ENCODE peak calls at places on chromosomes 5 and 9, in ten cellular contexts. B is fibroblast of lung, K is BE2C, Z is breast epithelium, N is ovary, D is upper lobe of left lung, P is DND-41, G is HFF-Myc, U is hepatocyte, Y is astrocyte. J is an unnamed sample.

GRCh38 chr9:36208521-36209253 is 18.0 kb downstream of the CLTA start:
- DNase-seq in Y (peak), U (no peak), Z (no peak), D (no peak), P (no peak), K (peak), N (no peak), G (no peak), B (peak), J (no peak)

GRCh38 chr5:54993318-54993717 is 7.9 kb upstream of the ESM1 start:
- DNase-seq in Y (peak), B (peak), K (no peak), G (no peak), Z (no peak), N (no peak), D (no peak), U (no peak), P (no peak), J (no peak)

GRCh38 chr5:124527220-124527991 is 219.0 kb downstream of the ZNF608 start:
- DNase-seq in Z (no peak), B (peak), K (no peak), N (peak), G (no peak), Y (peak), U (peak), D (no peak), P (no peak), J (no peak)

GRCh38 chr9:104286792-104287191 is 192.7 kb downstream of the SMC2 start:
- DNase-seq in K (no peak), P (no peak), Y (no peak), U (no peak), G (no peak), D (no peak), Z (no peak), B (no peak), N (no peak), J (no peak)

GRCh38 chr5:28726815-28727214 is 1688.4 kb upstream of the CDH9 start:
- DNase-seq in B (no peak), N (no peak), U (no peak), P (no peak), D (no peak), G (no peak), Y (no peak), Z (no peak), K (no peak), J (no peak)

GRCh38 chr5:149730620-149731331 is 666 bp downstream of the PPARGC1B start:
- DNase-seq in G (no peak), U (peak), Y (peak), B (peak), P (peak), K (peak), N (peak), D (peak), Z (peak), J (peak)

GRCh38 chr5:174336479-174336878 is 291.0 kb downstream of the NSG2 start:
- DNase-seq in D (no peak), Y (no peak), G (no peak), K (no peak), Z (no peak), B (no peak), N (no peak), P (no peak), U (no peak), J (no peak)

GRCh38 chr5:168655316-168655715 is 76.1 kb upstream of the PANK3 start:
- DNase-seq in K (no peak), P (no peak), G (no peak), D (no peak), Y (no peak), B (no peak), Z (no peak), U (no peak), N (no peak), J (no peak)

GRCh38 chr9:136741885-136742568 is 713 bp downstream of the LCN10 start:
- DNase-seq in G (no peak), B (no peak), Y (no peak), P (no peak), Z (no peak), D (peak), U (no peak), N (no peak), K (no peak), J (no peak)

GRCh38 chr9:137757613-137758029 is 120.0 kb upstream of the CACNA1B start:
- DNase-seq in G (peak), U (no peak), P (no peak), Y (peak), B (peak), D (no peak), K (no peak), Z (no peak), N (no peak), J (no peak)

GRCh38 chr5:160496784-160497183 is 75.1 kb downstream of the PTTG1 start:
- DNase-seq in Y (no peak), U (no peak), N (no peak), P (no peak), Z (no peak), D (no peak), G (no peak), B (no peak), K (no peak), J (no peak)

GRCh38 chr5:157350939-157351338 is 85.0 kb downstream of the CYFIP2 start:
- DNase-seq in N (no peak), G (no peak), Y (no peak), Z (no peak), K (no peak), D (no peak), P (no peak), U (no peak), B (no peak), J (no peak)

GRCh38 chr5:89053547-89053946 is 170.6 kb upstream of the MEF2C start:
- DNase-seq in Y (no peak), K (no peak), D (no peak), B (no peak), U (no peak), N (no peak), Z (no peak), G (no peak), P (no peak), J (no peak)

GRCh38 chr5:95858023-95858461 is 35.5 kb upstream of the GLRX start:
- DNase-seq in N (peak), D (no peak), Z (no peak), U (peak), Y (peak), G (no peak), P (no peak), B (peak), K (no peak), J (no peak)

GRCh38 chr9:76624381-76625048 is 139.7 kb upstream of the PCA3 start:
- DNase-seq in K (no peak), U (no peak), Y (no peak), P (no peak), D (no peak), N (no peak), B (no peak), G (no peak), Z (no peak), J (no peak)

GRCh38 chr9:97307091-97307490 is 368 bp upstream of the CCDC180 start:
- DNase-seq in U (peak), Z (peak), N (peak), P (no peak), D (peak), K (peak), G (peak), B (peak), Y (peak), J (no peak)

GRCh38 chr9:14146201-14146890 is 167.6 kb downstream of the NFIB start:
- DNase-seq in N (no peak), K (no peak), B (no peak), P (no peak), G (no peak), Y (no peak), Z (no peak), D (no peak), U (no peak), J (no peak)

GRCh38 chr9:93110400-93110855 is 14.4 kb downstream of the CARD19 start:
- DNase-seq in N (peak), Z (no peak), K (peak), P (no peak), U (no peak), D (peak), Y (no peak), B (no peak), G (no peak), J (no peak)

GRCh38 chr5:89297111-89297510 is 414.1 kb upstream of the MEF2C start:
- DNase-seq in K (no peak), G (no peak), N (no peak), P (no peak), Z (no peak), B (no peak), Y (no peak), D (no peak), U (no peak), J (no peak)

GRCh38 chr9:68546596-68547390 is 6.1 kb upstream of the TMEM252 start:
- DNase-seq in N (no peak), Z (no peak), Y (no peak), P (no peak), G (no peak), B (no peak), K (no peak), U (no peak), D (no peak), J (no peak)

GRCh38 chr9:86788456-86788855 is 158.8 kb downstream of the GAS1 start:
- DNase-seq in G (no peak), K (no peak), Y (no peak), D (no peak), U (no peak), N (no peak), P (no peak), B (peak), Z (no peak), J (no peak)

GRCh38 chr5:57455511-57455910 is 27.1 kb downstream of the ACTBL2 start:
- DNase-seq in G (no peak), Z (no peak), P (no peak), D (no peak), Y (no peak), K (no peak), N (no peak), U (no peak), B (no peak), J (no peak)

GRCh38 chr5:139704748-139705147 is 56.6 kb downstream of the CXXC5 start:
- DNase-seq in K (no peak), P (no peak), B (no peak), D (no peak), U (no peak), Z (no peak), N (no peak), Y (no peak), G (no peak), J (no peak)

GRCh38 chr9:95463145-95464060 is 53.4 kb downstream of the PTCH1 start:
- DNase-seq in P (no peak), B (no peak), K (no peak), Z (no peak), Y (no peak), U (no peak), N (no peak), D (no peak), G (no peak), J (no peak)

GRCh38 chr5:77957-78804 is 13.8 kb upstream of the PLEKHG4B start:
- DNase-seq in Y (peak), Z (no peak), K (peak), P (peak), D (no peak), B (peak), G (peak), N (no peak), U (no peak), J (peak)

GRCh38 chr5:139640432-139641115 is 7.6 kb upstream of the CXXC5 start:
- DNase-seq in K (no peak), U (peak), N (no peak), B (no peak), Y (no peak), P (peak), G (no peak), Z (no peak), D (no peak), J (no peak)

GRCh38 chr9:108844856-108845255 is 10.9 kb downstream of the ACTL7B start:
- DNase-seq in D (no peak), B (no peak), G (no peak), Z (no peak), K (no peak), P (no peak), U (no peak), N (no peak), Y (no peak), J (no peak)

GRCh38 chr5:139517683-139518564 is 35.4 kb upstream of the STING1 start:
- DNase-seq in P (peak), G (peak), Y (peak), K (peak), Z (peak), U (peak), D (peak), N (peak), B (peak), J (peak)

GRCh38 chr5:14171621-14172020 is 28.5 kb downstream of the TRIO start:
- DNase-seq in Y (peak), D (no peak), N (no peak), K (no peak), G (no peak), B (peak), U (no peak), P (no peak), Z (no peak), J (no peak)

GRCh38 chr5:147578228-147579024 is 68.6 kb upstream of the DPYSL3 start:
- DNase-seq in Z (no peak), N (no peak), B (peak), G (peak), P (no peak), K (peak), D (no peak), U (peak), Y (peak), J (peak)

GRCh38 chr5:113345261-113345940 is 89.4 kb downstream of the TSSK1B start:
- DNase-seq in N (no peak), B (peak), Y (peak), U (no peak), Z (peak), P (no peak), G (no peak), K (no peak), D (no peak), J (no peak)

GRCh38 chr5:65811004-65811403 is 89.0 kb downstream of the NLN start:
- DNase-seq in D (no peak), N (no peak), P (no peak), U (peak), B (peak), K (no peak), G (no peak), Y (peak), Z (no peak), J (no peak)

GRCh38 chr5:138635268-138635667 is 60.1 kb upstream of the HSPA9 start:
- DNase-seq in N (no peak), K (no peak), Y (peak), D (no peak), Z (peak), B (peak), P (no peak), U (peak), G (no peak), J (no peak)

GRCh38 chr5:179263391-179264052 is 81.7 kb downstream of the ADAMTS2 start:
- DNase-seq in Z (no peak), B (no peak), Y (no peak), P (no peak), U (no peak), K (no peak), G (no peak), D (peak), N (peak), J (no peak)

GRCh38 chr9:89145086-89145485 is 33.5 kb downstream of the SHC3 start:
- DNase-seq in U (no peak), Z (no peak), D (no peak), P (no peak), N (no peak), B (peak), G (no peak), K (no peak), Y (peak), J (no peak)

GRCh38 chr9:137280478-137281344 is 3.2 kb downstream of the TOR4A start:
- DNase-seq in G (no peak), Z (no peak), Y (no peak), P (no peak), K (peak), U (peak), B (no peak), N (peak), D (peak), J (no peak)

GRCh38 chr5:141094481-141095262 is at the start of gene PCDHB2:
- DNase-seq in N (peak), Y (peak), K (peak), P (no peak), G (no peak), Z (no peak), U (peak), B (peak), D (no peak), J (peak)

GRCh38 chr5:134438641-134439621 is 27.2 kb upstream of the CDKN2AIPNL start:
- DNase-seq in N (peak), Z (peak), B (peak), P (no peak), D (no peak), G (peak), U (peak), K (no peak), Y (peak), J (no peak)

GRCh38 chr5:3836528-3836927 is 240.9 kb downstream of the IRX1 start:
- DNase-seq in Y (no peak), D (no peak), G (no peak), P (no peak), B (no peak), U (no peak), N (no peak), Z (no peak), K (no peak), J (no peak)

GRCh38 chr9:87787735-87788134 is 61.8 kb downstream of the CTSL start:
- DNase-seq in K (no peak), N (no peak), P (no peak), D (no peak), G (no peak), Y (no peak), Z (no peak), U (no peak), B (no peak), J (no peak)

DNA sequence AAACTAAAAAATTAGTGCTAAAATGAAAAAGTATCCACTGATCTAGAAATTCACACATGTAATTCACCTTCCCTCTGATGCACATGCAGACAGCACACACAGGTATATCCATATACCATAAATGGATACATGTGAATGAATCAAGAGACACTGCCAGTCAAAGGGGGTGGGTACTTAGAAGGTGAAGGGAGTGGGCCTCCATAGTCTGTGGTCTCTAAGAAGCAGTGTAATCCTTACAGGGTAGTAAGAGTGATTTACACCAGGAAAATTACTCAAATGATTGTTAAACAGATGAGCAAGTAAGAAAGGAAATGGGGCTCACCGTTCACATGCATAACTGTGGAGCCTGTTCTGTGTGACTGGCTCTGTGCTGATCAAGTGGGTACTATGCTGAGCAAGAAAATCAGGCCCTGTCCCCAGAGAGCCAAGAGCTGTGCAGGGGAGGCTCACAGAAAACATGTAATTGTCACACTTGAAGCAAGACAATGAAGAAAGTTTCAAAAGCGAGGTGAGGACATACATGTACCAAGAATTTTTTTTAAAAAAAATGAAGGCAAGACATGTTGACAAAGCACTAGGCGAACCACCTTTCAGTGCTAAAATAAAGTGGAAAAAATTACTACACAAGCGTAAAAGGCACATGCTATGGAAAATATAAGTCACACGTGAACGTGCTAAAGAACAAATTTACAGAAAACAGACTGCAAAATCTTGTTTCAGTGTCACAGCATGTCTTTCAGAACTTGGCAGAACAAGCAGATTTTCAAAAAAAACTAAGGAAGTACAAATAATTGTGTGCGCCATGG is 2.4 kb downstream of the BTNL8 start:
- DNase-seq in D (no peak), K (no peak), G (no peak), U (no peak), N (no peak), Z (no peak), Y (no peak), B (no peak), P (no peak), J (no peak)
- H3K4me3 ChIP-seq in D (no peak), K (no peak), G (no peak), U (no peak), N (no peak), Z (no peak), Y (no peak), B (no peak), P (no peak), J (no peak)

GRCh38 chr9:78038620-78039300 is 7.1 kb upstream of the GNAQ start:
- DNase-seq in K (no peak), B (peak), N (no peak), G (no peak), Y (no peak), U (peak), P (no peak), Z (no peak), D (no peak), J (no peak)

GRCh38 chr9:78031826-78032598 is 401 bp upstream of the GNAQ start:
- DNase-seq in D (peak), K (peak), P (peak), U (peak), B (peak), N (peak), G (peak), Y (peak), Z (peak), J (peak)

GRCh38 chr9:78033870-78034269 is 2.3 kb upstream of the GNAQ start:
- DNase-seq in B (no peak), Y (no peak), G (no peak), K (no peak), D (no peak), N (no peak), U (no peak), Z (no peak), P (no peak), J (no peak)

GRCh38 chr9:78032599-78033457 is 1.2 kb upstream of the GNAQ start:
- DNase-seq in K (no peak), B (no peak), U (peak), Z (no peak), Y (no peak), G (no peak), P (no peak), D (no peak), N (no peak), J (peak)

GRCh38 chr9:78035369-78035993 is 3.9 kb upstream of the GNAQ start:
- DNase-seq in Z (peak), Y (peak), K (peak), D (no peak), U (peak), G (peak), P (peak), B (peak), N (peak), J (peak)
- H3K4me3 ChIP-seq in Z (no peak), Y (no peak), K (peak), D (no peak), U (no peak), G (no peak), P (no peak), B (no peak), N (no peak), J (peak)

GRCh38 chr9:129406278-129407225 is 214.3 kb downstream of the C9orf50 start:
- DNase-seq in K (no peak), P (no peak), U (no peak), N (peak), Z (no peak), Y (no peak), D (peak), G (no peak), B (peak), J (no peak)

GRCh38 chr9:129405089-129405830 is 215.6 kb downstream of the C9orf50 start:
- DNase-seq in K (no peak), Y (peak), P (no peak), N (peak), G (no peak), Z (no peak), U (peak), D (no peak), B (peak), J (no peak)

GRCh38 chr9:129405831-129406220 is 215.1 kb downstream of the C9orf50 start:
- DNase-seq in U (no peak), N (no peak), G (no peak), B (no peak), Y (no peak), Z (no peak), P (no peak), K (no peak), D (no peak), J (no peak)

GRCh38 chr9:129408535-129409215 is 212.2 kb downstream of the C9orf50 start:
- DNase-seq in U (peak), Y (no peak), Z (no peak), N (peak), B (no peak), D (no peak), K (no peak), P (no peak), G (no peak), J (no peak)

GRCh38 chr9:129407905-129408452 is 212.9 kb downstream of the C9orf50 start:
- DNase-seq in U (no peak), D (no peak), N (peak), P (no peak), G (no peak), K (no peak), Y (no peak), Z (no peak), B (no peak), J (no peak)
- H3K4me3 ChIP-seq in U (no peak), D (no peak), N (no peak), P (no peak), G (no peak), K (no peak), Y (no peak), Z (no peak), B (no peak), J (no peak)

GRCh38 chr9:127716412-127716811 is 533 bp downstream of the TTC16 start:
- DNase-seq in N (no peak), U (no peak), G (no peak), B (no peak), K (no peak), D (no peak), P (no peak), Z (no peak), Y (no peak), J (no peak)
- H3K4me3 ChIP-seq in N (no peak), U (no peak), G (peak), B (peak), K (no peak), D (peak), P (peak), Z (peak), Y (peak), J (no peak)

GRCh38 chr5:73450672-73451217 is 2.2 kb upstream of the FOXD1 start:
- DNase-seq in N (no peak), Z (no peak), D (no peak), B (peak), P (no peak), U (no peak), Y (no peak), G (no peak), K (no peak), J (no peak)
- H3K4me3 ChIP-seq in N (no peak), Z (no peak), D (no peak), B (peak), P (no peak), U (peak), Y (peak), G (peak), K (peak), J (no peak)